ENCODE peak calls at places on chromosomes 6 and 20, in six cellular contexts. T is body of pancreas, W is GM12865, D is mammary epithelial cell, E is lower leg skin, G is brain microvascular endothelial cell. A is an unnamed sample.

GRCh38 chr6:37882724-37883413 is 63.3 kb downstream of the ZFAND3 start:
- DNase-seq in T (no peak), G (peak), D (peak), E (no peak), W (no peak), A (peak)

GRCh38 chr6:137707590-137708360 is 159.3 kb upstream of the TNFAIP3 start:
- DNase-seq in E (peak), W (peak), G (peak), D (peak), T (peak), A (peak)

GRCh38 chr6:169950558-169950957 is 199.1 kb downstream of the ERMARD start:
- DNase-seq in T (peak), D (peak), W (peak), G (no peak), E (no peak), A (no peak)

GRCh38 chr6:92777146-92777740 is 642.1 kb downstream of the EPHA7 start:
- DNase-seq in W (peak), T (no peak), D (peak), E (no peak), G (no peak), A (peak)

GRCh38 chr6:137146206-137146605 is 27.2 kb downstream of the IL22RA2 start:
- DNase-seq in G (no peak), E (no peak), W (no peak), D (no peak), T (no peak), A (no peak)

GRCh38 chr20:1929460-1929859 is 34.3 kb downstream of the SIRPA start:
- DNase-seq in T (no peak), W (no peak), G (no peak), D (no peak), E (no peak), A (no peak)

GRCh38 chr20:62239278-62239879 is 1.1 kb downstream of the OSBPL2 start:
- DNase-seq in T (peak), G (no peak), W (no peak), E (no peak), D (no peak), A (no peak)

GRCh38 chr6:137107767-137108105 is 63.0 kb upstream of the IL20RA start:
- DNase-seq in T (no peak), G (no peak), D (no peak), E (no peak), W (peak), A (no peak)

GRCh38 chr6:73308712-73309533 is 45.2 kb downstream of the DPPA5 start:
- DNase-seq in E (no peak), D (peak), W (peak), G (peak), T (peak), A (peak)

GRCh38 chr20:37384683-37385174 is 38.8 kb downstream of the SRC start:
- DNase-seq in G (peak), D (peak), T (peak), W (peak), E (peak), A (peak)

GRCh38 chr6:155517282-155517681 is 61.6 kb upstream of the NOX3 start:
- DNase-seq in T (no peak), G (no peak), E (no peak), D (no peak), W (no peak), A (no peak)

GRCh38 chr20:43570496-43570895 is 11.7 kb downstream of the SGK2 start:
- DNase-seq in G (no peak), D (no peak), T (no peak), E (no peak), W (no peak), A (no peak)

GRCh38 chr20:23634044-23634801 is 3.5 kb downstream of the CST3 start:
- DNase-seq in D (no peak), W (no peak), G (no peak), T (no peak), E (no peak), A (no peak)

GRCh38 chr6:149043476-149044130 is 273.9 kb upstream of the TAB2 start:
- DNase-seq in D (no peak), G (peak), T (no peak), E (no peak), W (peak), A (peak)

GRCh38 chr6:44263357-44264100 is 1.8 kb downstream of the NFKBIE start:
- DNase-seq in G (peak), T (peak), W (peak), E (no peak), D (peak), A (peak)

GRCh38 chr20:37066168-37066567 is 29.6 kb downstream of the RBL1 start:
- DNase-seq in E (no peak), G (no peak), W (no peak), D (no peak), T (no peak), A (no peak)

GRCh38 chr20:43925786-43926185 is 11.1 kb downstream of the TOX2 start:
- DNase-seq in W (no peak), E (no peak), D (no peak), T (peak), G (no peak), A (peak)

GRCh38 chr6:149815788-149816187 is 48.4 kb downstream of the LRP11 start:
- DNase-seq in G (no peak), E (no peak), W (peak), D (no peak), T (no peak), A (no peak)

GRCh38 chr20:2626853-2627541 is 25.4 kb upstream of the NOP56 start:
- DNase-seq in W (no peak), G (peak), T (no peak), D (peak), E (no peak), A (peak)

GRCh38 chr20:35283441-35284266 is 918 bp downstream of the EIF6 start:
- DNase-seq in E (no peak), G (no peak), D (peak), T (no peak), W (no peak), A (no peak)

GRCh38 chr20:41249781-41250281 is 67.7 kb downstream of the ZHX3 start:
- DNase-seq in T (no peak), D (peak), G (peak), W (peak), E (no peak), A (peak)

GRCh38 chr20:32168184-32168910 is 39.2 kb downstream of the PLAGL2 start:
- DNase-seq in T (no peak), G (peak), D (no peak), W (no peak), E (no peak), A (peak)

GRCh38 chr20:5715068-5715841 is 34.9 kb upstream of the SHLD1 start:
- DNase-seq in G (no peak), T (no peak), E (no peak), D (peak), W (no peak), A (no peak)

GRCh38 chr20:11246251-11246775 is 572.5 kb upstream of the JAG1 start:
- DNase-seq in T (no peak), G (no peak), W (no peak), D (no peak), E (no peak), A (no peak)

GRCh38 chr6:159513914-159514313 is 179.1 kb downstream of the SOD2 start:
- DNase-seq in D (no peak), W (no peak), G (no peak), E (no peak), T (no peak), A (no peak)

GRCh38 chr6:121838842-121839241 is 403.4 kb downstream of the GJA1 start:
- DNase-seq in E (no peak), T (no peak), W (peak), D (peak), G (peak), A (peak)

GRCh38 chr20:17972121-17972520 is 3.3 kb downstream of the MGME1 start:
- DNase-seq in W (no peak), G (no peak), D (no peak), E (no peak), T (no peak), A (peak)

GRCh38 chr20:39269031-39269461 is 306.9 kb downstream of the DHX35 start:
- DNase-seq in W (peak), T (peak), D (peak), G (peak), E (peak), A (peak)

GRCh38 chr20:3162080-3162611 is 2.5 kb upstream of the FASTKD5 start:
- DNase-seq in T (peak), D (no peak), W (no peak), G (no peak), E (peak), A (no peak)

GRCh38 chr6:4687656-4687988 is 88.6 kb upstream of the CDYL start:
- DNase-seq in E (no peak), T (no peak), D (no peak), G (no peak), W (no peak), A (no peak)

GRCh38 chr6:52283111-52283510 is 1.4 kb downstream of the MCM3 start:
- DNase-seq in W (no peak), E (no peak), D (no peak), G (no peak), T (no peak), A (no peak)

GRCh38 chr6:52284460-52285173 is at the start of gene MCM3:
- DNase-seq in T (peak), E (peak), W (peak), G (peak), D (peak), A (peak)

GRCh38 chr6:52284131-52284459 is 447 bp downstream of the MCM3 start:
- DNase-seq in W (peak), G (no peak), E (no peak), D (no peak), T (no peak), A (peak)

GRCh38 chr6:52286798-52287432 is 2.4 kb upstream of the MCM3 start:
- DNase-seq in W (peak), D (peak), T (peak), G (peak), E (no peak), A (peak)

DNA sequence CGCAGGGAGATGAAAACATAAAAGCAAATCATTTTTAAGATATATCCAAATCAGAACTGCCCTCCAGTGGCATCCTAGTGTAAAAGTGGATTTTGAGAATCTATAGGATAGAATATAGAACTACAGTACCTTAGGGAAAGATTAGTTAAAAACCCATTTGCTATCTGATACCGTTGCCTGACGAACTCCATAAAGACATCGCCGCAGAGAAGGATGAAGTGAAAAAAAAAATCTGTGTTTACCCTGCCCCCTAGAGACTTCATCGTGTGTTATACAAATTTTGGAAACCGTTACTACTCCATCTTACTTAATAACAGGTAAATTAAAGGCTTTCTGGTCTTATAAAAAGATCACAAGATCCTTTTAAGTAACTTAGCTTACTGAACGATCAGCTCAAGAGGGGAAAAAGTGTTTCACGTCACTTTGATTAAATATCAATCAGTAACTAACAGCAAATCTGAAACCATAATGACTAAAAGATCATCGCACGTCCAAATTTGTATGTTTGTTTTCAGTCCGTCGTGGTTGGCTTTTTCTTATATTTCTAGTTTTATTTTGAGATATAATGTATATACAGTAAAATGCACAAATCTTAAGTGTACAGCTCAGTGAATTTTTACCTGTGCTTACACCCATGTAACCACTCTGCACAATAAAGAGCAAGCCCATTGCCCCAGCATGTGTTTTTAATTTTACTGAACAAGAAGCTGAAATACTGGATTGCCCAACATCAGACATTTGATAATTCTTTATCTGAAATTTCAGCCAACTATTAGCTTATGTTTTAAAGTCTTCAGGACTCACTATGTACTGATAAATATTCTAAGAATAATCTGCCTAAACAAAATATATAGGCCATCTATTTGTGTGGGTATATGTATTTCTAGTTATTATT is 879 bp upstream of the MCM3 start:
- DNase-seq in W (peak), D (no peak), T (no peak), G (no peak), E (no peak), A (peak)
- H3K4me3 ChIP-seq in W (peak), D (peak), T (no peak), G (peak), E (no peak), A (peak)

DNA sequence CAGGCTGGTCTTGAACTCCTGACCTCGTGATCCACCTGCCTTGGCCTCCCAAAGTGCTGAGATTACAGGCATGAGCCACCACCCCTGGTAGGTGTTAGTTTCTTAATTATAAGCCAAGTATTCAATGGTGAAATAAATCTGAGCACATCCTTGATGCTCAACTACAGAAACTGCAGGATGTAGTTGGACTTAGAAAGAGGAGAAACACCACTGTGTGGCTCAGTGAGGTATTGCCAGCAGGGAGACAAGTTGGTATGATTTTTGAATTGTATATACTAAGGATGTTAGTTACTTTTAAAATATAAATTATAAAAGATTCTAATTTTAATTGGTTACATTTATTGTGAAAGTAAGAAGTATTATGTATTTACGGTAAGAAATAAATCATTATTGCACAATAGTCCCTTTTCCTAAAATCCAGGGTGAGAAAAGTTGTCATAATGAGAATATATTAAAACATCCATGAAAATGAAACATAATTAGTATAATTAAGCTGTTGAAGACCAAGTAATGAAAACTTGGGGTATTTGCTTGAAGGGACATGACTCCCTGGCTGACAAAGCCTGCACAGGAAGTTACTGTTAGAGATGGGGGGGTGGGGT is 17.6 kb downstream of the SLC18B1 start:
- DNase-seq in T (no peak), W (peak), D (peak), G (no peak), E (no peak), A (peak)
- TF ChIP-seq CTCF in T (no peak), W (peak), D (peak), G (peak), E (no peak), A (peak)

GRCh38 chr6:108442770-108443520 is 117.8 kb upstream of the FOXO3 start:
- DNase-seq in G (no peak), D (no peak), T (no peak), W (no peak), E (no peak), A (peak)
- H3K4me3 ChIP-seq in G (no peak), D (no peak), T (no peak), W (no peak), E (no peak), A (no peak)

DNA sequence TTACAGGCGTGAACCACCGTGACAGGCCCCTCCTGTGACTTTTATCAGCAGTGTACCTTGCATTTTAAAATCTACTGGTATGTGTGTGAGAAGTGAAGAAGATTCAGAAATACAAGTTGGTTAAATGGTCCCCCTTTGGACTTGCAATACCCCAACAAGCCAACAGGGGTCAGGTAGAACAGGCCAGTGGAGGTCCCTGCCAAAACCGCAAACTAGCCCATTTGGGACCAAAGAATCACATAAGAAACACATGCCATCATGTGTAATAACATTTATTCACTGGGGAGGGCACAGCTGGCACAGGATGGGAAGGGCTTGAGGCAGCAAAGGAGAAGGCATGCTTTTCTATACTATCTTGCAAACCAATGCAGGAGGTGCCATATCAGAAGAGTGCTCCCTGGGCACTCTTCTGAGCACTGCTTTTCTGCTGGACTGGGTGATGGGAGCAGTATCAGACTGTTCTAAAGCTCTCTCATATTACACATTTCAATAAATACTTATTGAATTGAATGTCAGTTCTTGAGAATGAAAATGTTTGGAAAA is 116.1 kb upstream of the TRAF3IP2 start:
- DNase-seq in T (no peak), E (no peak), D (no peak), W (peak), G (peak), A (peak)
- TF ChIP-seq CTCF in T (peak), E (no peak), D (peak), W (peak), G (peak), A (peak)

GRCh38 chr6:79524065-79524464 is 13.2 kb downstream of the LCA5 start:
- DNase-seq in W (no peak), E (no peak), G (no peak), D (no peak), T (no peak), A (no peak)

GRCh38 chr6:79522609-79523008 is 14.6 kb downstream of the LCA5 start:
- DNase-seq in D (no peak), E (no peak), T (no peak), G (no peak), W (no peak), A (no peak)

GRCh38 chr6:79526897-79527296 is 10.3 kb downstream of the LCA5 start:
- DNase-seq in T (no peak), G (no peak), E (no peak), D (no peak), W (no peak), A (no peak)

GRCh38 chr6:79520534-79520933 is 16.7 kb downstream of the LCA5 start:
- DNase-seq in E (no peak), D (no peak), W (no peak), G (no peak), T (no peak), A (no peak)

DNA sequence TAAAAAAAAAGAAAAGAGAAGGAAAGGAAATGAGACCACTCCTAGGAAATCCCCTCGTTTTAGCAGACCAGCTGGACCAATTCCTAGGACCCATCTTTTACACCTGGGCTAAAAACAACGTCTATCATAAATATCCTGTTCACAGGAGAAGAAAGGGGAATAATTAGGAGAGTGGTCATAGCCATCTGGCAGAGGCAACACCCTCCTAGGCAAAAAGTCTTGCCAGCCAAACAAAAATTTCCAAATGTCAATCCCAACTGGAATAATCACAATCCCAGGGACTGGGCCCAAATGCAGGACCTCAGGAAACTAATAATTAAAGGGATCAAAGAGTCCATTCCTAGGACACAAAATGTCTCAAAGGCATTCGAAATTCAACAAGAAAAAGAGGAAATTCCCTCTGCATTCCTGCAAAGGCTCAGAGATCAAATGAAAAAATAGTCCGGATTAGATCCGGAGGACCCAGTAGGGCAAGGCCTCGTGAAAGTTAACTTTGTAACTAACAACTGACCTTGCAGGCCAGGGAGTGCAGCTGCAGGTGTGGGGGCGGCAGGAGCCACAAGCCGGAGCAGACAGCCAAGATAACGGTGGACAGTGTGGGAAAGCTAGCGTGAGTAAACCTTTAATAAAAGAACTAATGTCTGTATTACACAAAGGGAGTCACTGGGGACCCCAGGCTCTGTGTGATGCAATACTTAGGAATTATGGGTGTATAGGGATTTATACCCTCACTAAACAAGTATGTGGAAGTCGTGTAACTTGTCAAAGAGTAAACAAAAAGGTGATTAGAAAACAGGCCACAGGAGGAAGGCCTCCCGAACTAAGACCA is 11.7 kb downstream of the LCA5 start:
- DNase-seq in G (peak), W (no peak), E (no peak), D (peak), T (peak), A (peak)
- H3K4me3 ChIP-seq in G (no peak), W (no peak), E (no peak), D (no peak), T (no peak), A (peak)

GRCh38 chr20:9160341-9160740 is 91.5 kb downstream of the PLCB4 start:
- DNase-seq in T (no peak), D (no peak), W (no peak), E (no peak), G (no peak), A (no peak)
- TF ChIP-seq CTCF in T (no peak), D (no peak), W (no peak), E (no peak), G (no peak), A (no peak)

GRCh38 chr6:81751388-81752083 is 945 bp downstream of the TENT5A start:
- DNase-seq in G (peak), T (peak), W (no peak), D (peak), E (peak), A (peak)
- H3K4me3 ChIP-seq in G (peak), T (peak), W (peak), D (peak), E (peak), A (peak)